ENCODE peak calls at places on chromosomes 13 and 19, in six cellular contexts. One of them, this sample, is unnamed.

GRCh38 chr13:74134777-74135305 is 637 bp upstream of the KLF12 start:
- DNase-seq in breast epithelium: no peak
- DNase-seq in cardiac fibroblast: peak
- DNase-seq in RWPE1: peak
- DNase-seq in foreskin fibroblast: peak
- DNase-seq in stimulated activated CD4-positive, alpha-beta T cell treated with anti-CD3 and anti-CD28 coated beads, Interleukin-15, amount 100 ng/mL, for 1 hour: peak
- DNase-seq in this sample: peak

GRCh38 chr19:38711726-38712153 is 32.5 kb downstream of the CAPN12 start:
- DNase-seq in foreskin fibroblast: peak
- DNase-seq in cardiac fibroblast: peak
- DNase-seq in stimulated activated CD4-positive, alpha-beta T cell treated with anti-CD3 and anti-CD28 coated beads, Interleukin-15, amount 100 ng/mL, for 1 hour: no peak
- DNase-seq in breast epithelium: peak
- DNase-seq in RWPE1: no peak
- DNase-seq in this sample: no peak

GRCh38 chr19:43784251-43784980 is 3.6 kb upstream of the KCNN4 start:
- DNase-seq in RWPE1: peak
- DNase-seq in stimulated activated CD4-positive, alpha-beta T cell treated with anti-CD3 and anti-CD28 coated beads, Interleukin-15, amount 100 ng/mL, for 1 hour: peak
- DNase-seq in cardiac fibroblast: peak
- DNase-seq in breast epithelium: peak
- DNase-seq in foreskin fibroblast: peak
- DNase-seq in this sample: peak

GRCh38 chr19:55069137-55069858 is 6.3 kb upstream of the RDH13 start:
- DNase-seq in RWPE1: peak
- DNase-seq in stimulated activated CD4-positive, alpha-beta T cell treated with anti-CD3 and anti-CD28 coated beads, Interleukin-15, amount 100 ng/mL, for 1 hour: no peak
- DNase-seq in cardiac fibroblast: peak
- DNase-seq in foreskin fibroblast: peak
- DNase-seq in breast epithelium: peak
- DNase-seq in this sample: peak

GRCh38 chr19:38433268-38433733 is at the start of gene RYR1:
- DNase-seq in cardiac fibroblast: peak
- DNase-seq in RWPE1: peak
- DNase-seq in foreskin fibroblast: peak
- DNase-seq in breast epithelium: peak
- DNase-seq in stimulated activated CD4-positive, alpha-beta T cell treated with anti-CD3 and anti-CD28 coated beads, Interleukin-15, amount 100 ng/mL, for 1 hour: no peak
- DNase-seq in this sample: peak

GRCh38 chr13:50610238-50610637 is 233.3 kb downstream of the DLEU7 start:
- DNase-seq in stimulated activated CD4-positive, alpha-beta T cell treated with anti-CD3 and anti-CD28 coated beads, Interleukin-15, amount 100 ng/mL, for 1 hour: no peak
- DNase-seq in cardiac fibroblast: no peak
- DNase-seq in foreskin fibroblast: no peak
- DNase-seq in breast epithelium: no peak
- DNase-seq in RWPE1: no peak
- DNase-seq in this sample: no peak

GRCh38 chr13:41827507-41828213 is 133.2 kb downstream of the VWA8 start:
- DNase-seq in cardiac fibroblast: peak
- DNase-seq in foreskin fibroblast: peak
- DNase-seq in breast epithelium: no peak
- DNase-seq in RWPE1: peak
- DNase-seq in stimulated activated CD4-positive, alpha-beta T cell treated with anti-CD3 and anti-CD28 coated beads, Interleukin-15, amount 100 ng/mL, for 1 hour: no peak
- DNase-seq in this sample: peak

GRCh38 chr13:112428704-112429103 is 52.5 kb downstream of the SPACA7 start:
- DNase-seq in foreskin fibroblast: no peak
- DNase-seq in RWPE1: no peak
- DNase-seq in breast epithelium: no peak
- DNase-seq in cardiac fibroblast: no peak
- DNase-seq in stimulated activated CD4-positive, alpha-beta T cell treated with anti-CD3 and anti-CD28 coated beads, Interleukin-15, amount 100 ng/mL, for 1 hour: no peak
- DNase-seq in this sample: no peak

GRCh38 chr13:53382008-53382407 is 353.4 kb downstream of the OLFM4 start:
- DNase-seq in foreskin fibroblast: no peak
- DNase-seq in stimulated activated CD4-positive, alpha-beta T cell treated with anti-CD3 and anti-CD28 coated beads, Interleukin-15, amount 100 ng/mL, for 1 hour: no peak
- DNase-seq in cardiac fibroblast: no peak
- DNase-seq in breast epithelium: no peak
- DNase-seq in RWPE1: no peak
- DNase-seq in this sample: peak

GRCh38 chr19:58338825-58339558 is 12.2 kb downstream of the ZSCAN22 start:
- DNase-seq in cardiac fibroblast: no peak
- DNase-seq in RWPE1: no peak
- DNase-seq in breast epithelium: no peak
- DNase-seq in foreskin fibroblast: no peak
- DNase-seq in stimulated activated CD4-positive, alpha-beta T cell treated with anti-CD3 and anti-CD28 coated beads, Interleukin-15, amount 100 ng/mL, for 1 hour: no peak
- DNase-seq in this sample: no peak

GRCh38 chr13:110126391-110126961 is 180.5 kb downstream of the COL4A1 start:
- DNase-seq in RWPE1: peak
- DNase-seq in stimulated activated CD4-positive, alpha-beta T cell treated with anti-CD3 and anti-CD28 coated beads, Interleukin-15, amount 100 ng/mL, for 1 hour: no peak
- DNase-seq in breast epithelium: peak
- DNase-seq in cardiac fibroblast: peak
- DNase-seq in foreskin fibroblast: peak
- DNase-seq in this sample: peak

GRCh38 chr13:102355251-102355650 is 46.6 kb downstream of the FGF14 start:
- DNase-seq in breast epithelium: no peak
- DNase-seq in cardiac fibroblast: no peak
- DNase-seq in foreskin fibroblast: no peak
- DNase-seq in RWPE1: no peak
- DNase-seq in stimulated activated CD4-positive, alpha-beta T cell treated with anti-CD3 and anti-CD28 coated beads, Interleukin-15, amount 100 ng/mL, for 1 hour: no peak
- DNase-seq in this sample: no peak

GRCh38 chr13:102555914-102556553 is 40.8 kb upstream of the TPP2 start:
- DNase-seq in RWPE1: peak
- DNase-seq in breast epithelium: no peak
- DNase-seq in stimulated activated CD4-positive, alpha-beta T cell treated with anti-CD3 and anti-CD28 coated beads, Interleukin-15, amount 100 ng/mL, for 1 hour: no peak
- DNase-seq in cardiac fibroblast: peak
- DNase-seq in foreskin fibroblast: peak
- DNase-seq in this sample: peak

GRCh38 chr13:61170791-61171330 is 244.8 kb downstream of the PCDH20 start:
- DNase-seq in cardiac fibroblast: no peak
- DNase-seq in stimulated activated CD4-positive, alpha-beta T cell treated with anti-CD3 and anti-CD28 coated beads, Interleukin-15, amount 100 ng/mL, for 1 hour: no peak
- DNase-seq in breast epithelium: no peak
- DNase-seq in RWPE1: no peak
- DNase-seq in foreskin fibroblast: no peak
- DNase-seq in this sample: peak

GRCh38 chr13:108950333-108951010 is 321.1 kb downstream of the MYO16 start:
- DNase-seq in breast epithelium: no peak
- DNase-seq in foreskin fibroblast: no peak
- DNase-seq in stimulated activated CD4-positive, alpha-beta T cell treated with anti-CD3 and anti-CD28 coated beads, Interleukin-15, amount 100 ng/mL, for 1 hour: no peak
- DNase-seq in cardiac fibroblast: no peak
- DNase-seq in RWPE1: no peak
- DNase-seq in this sample: no peak

GRCh38 chr19:11138659-11139526 is 16.7 kb downstream of the SPC24 start:
- DNase-seq in breast epithelium: peak
- DNase-seq in cardiac fibroblast: peak
- DNase-seq in RWPE1: peak
- DNase-seq in stimulated activated CD4-positive, alpha-beta T cell treated with anti-CD3 and anti-CD28 coated beads, Interleukin-15, amount 100 ng/mL, for 1 hour: no peak
- DNase-seq in foreskin fibroblast: peak
- DNase-seq in this sample: peak

GRCh38 chr13:67506407-67506806 is 276.3 kb upstream of the PCDH9 start:
- DNase-seq in stimulated activated CD4-positive, alpha-beta T cell treated with anti-CD3 and anti-CD28 coated beads, Interleukin-15, amount 100 ng/mL, for 1 hour: no peak
- DNase-seq in breast epithelium: no peak
- DNase-seq in RWPE1: no peak
- DNase-seq in foreskin fibroblast: no peak
- DNase-seq in cardiac fibroblast: no peak
- DNase-seq in this sample: no peak

GRCh38 chr19:6719540-6719861 is 949 bp downstream of the C3 start:
- DNase-seq in cardiac fibroblast: no peak
- DNase-seq in stimulated activated CD4-positive, alpha-beta T cell treated with anti-CD3 and anti-CD28 coated beads, Interleukin-15, amount 100 ng/mL, for 1 hour: no peak
- DNase-seq in foreskin fibroblast: no peak
- DNase-seq in RWPE1: no peak
- DNase-seq in breast epithelium: no peak
- DNase-seq in this sample: peak

GRCh38 chr13:112545866-112546265 is 42.1 kb downstream of the TUBGCP3 start:
- DNase-seq in cardiac fibroblast: peak
- DNase-seq in foreskin fibroblast: peak
- DNase-seq in stimulated activated CD4-positive, alpha-beta T cell treated with anti-CD3 and anti-CD28 coated beads, Interleukin-15, amount 100 ng/mL, for 1 hour: no peak
- DNase-seq in breast epithelium: no peak
- DNase-seq in RWPE1: peak
- DNase-seq in this sample: peak

This sample was measured in MCF 10A.